ENCODE peak calls at places on chromosomes 5 and 9, in five cellular contexts. L is adrenal gland, V is NCI-H82, G is germinal center, A is Right ventricle myocardium superior. Y is an unnamed sample.

GRCh38 chr9:27273186-27273585 is 23.8 kb downstream of the EQTN start:
- DNase-seq in L (no peak), V (no peak), A (no peak), G (no peak), Y (no peak)

GRCh38 chr9:87280421-87280820 is 217.2 kb upstream of the DAPK1 start:
- DNase-seq in L (no peak), A (no peak), G (no peak), V (no peak), Y (no peak)

GRCh38 chr9:784202-784601 is 57.3 kb upstream of the DMRT1 start:
- DNase-seq in V (no peak), G (no peak), L (no peak), A (no peak), Y (no peak)

GRCh38 chr5:77844408-77845272 is 68.5 kb upstream of the TBCA start:
- DNase-seq in G (peak), A (no peak), V (peak), L (no peak), Y (no peak)

GRCh38 chr9:124008855-124009834 is 2.4 kb upstream of the LHX2 start:
- DNase-seq in V (peak), L (no peak), A (no peak), G (no peak), Y (no peak)

GRCh38 chr5:132460835-132461230 is 29.7 kb downstream of the IRF1 start:
- DNase-seq in L (peak), V (no peak), A (no peak), G (no peak), Y (no peak)

GRCh38 chr9:117258201-117258866 is 156.5 kb downstream of the ASTN2 start:
- DNase-seq in L (no peak), A (no peak), G (no peak), V (peak), Y (no peak)

GRCh38 chr5:56270058-56270457 is 36.9 kb upstream of the ANKRD55 start:
- DNase-seq in G (no peak), V (peak), L (no peak), A (no peak), Y (no peak)

GRCh38 chr5:61132559-61132958 is 29.7 kb downstream of the SMIM15 start:
- DNase-seq in G (no peak), A (no peak), V (peak), L (no peak), Y (no peak)

GRCh38 chr9:89329917-89330316 is 11.6 kb downstream of the SECISBP2 start:
- DNase-seq in G (no peak), L (no peak), V (no peak), A (no peak), Y (no peak)